ENCODE peak calls at places on chromosomes 13 and 19, in eight cellular contexts. G is effector memory CD4-positive, alpha-beta T cell; I is uterus; J is mucosa of descending colon; H is AG10803; P is GM23248; V is fibroblast of mammary gland; F is A549. Y is an unnamed sample.

GRCh38 chr19:6536138-6536671 is 5.4 kb downstream of the TNFSF9 start:
- DNase-seq in G (peak), I (peak), J (peak), H (no peak), P (peak), V (peak), F (peak), Y (peak)

GRCh38 chr19:19820774-19821315 is 705 bp downstream of the ZNF506 start:
- DNase-seq in G (peak), I (no peak), J (no peak), H (no peak), P (peak), V (peak), F (no peak), Y (no peak)

GRCh38 chr13:47672982-47673670 is 327.9 kb downstream of the SUCLA2 start:
- DNase-seq in G (no peak), I (no peak), J (no peak), H (peak), P (peak), V (peak), F (no peak), Y (peak)

GRCh38 chr13:108368240-108368898 is 98.9 kb downstream of the TNFSF13B start:
- DNase-seq in G (no peak), I (no peak), J (no peak), H (no peak), P (no peak), V (no peak), F (no peak), Y (no peak)

GRCh38 chr13:28299941-28300340 is 161.6 kb downstream of the PAN3 start:
- DNase-seq in G (no peak), I (no peak), J (no peak), H (peak), P (no peak), V (no peak), F (no peak), Y (no peak)

GRCh38 chr13:48595330-48596127 is 58.2 kb upstream of the CYSLTR2 start:
- DNase-seq in G (peak), I (peak), J (peak), H (peak), P (peak), V (peak), F (peak), Y (peak)

GRCh38 chr19:39140195-39140516 is 14.6 kb downstream of the PAK4 start:
- DNase-seq in G (no peak), I (no peak), J (no peak), H (no peak), P (no peak), V (no peak), F (no peak), Y (no peak)

GRCh38 chr13:29494520-29494919 is 101.0 kb downstream of the SLC7A1 start:
- DNase-seq in G (no peak), I (no peak), J (no peak), H (no peak), P (no peak), V (no peak), F (no peak), Y (no peak)

GRCh38 chr13:24271611-24272451 is 37.5 kb upstream of the C1QTNF9 start:
- DNase-seq in G (peak), I (peak), J (peak), H (peak), P (peak), V (peak), F (no peak), Y (peak)

GRCh38 chr19:12993562-12993961 is 1.7 kb upstream of the NFIX start:
- DNase-seq in G (no peak), I (no peak), J (no peak), H (no peak), P (no peak), V (no peak), F (no peak), Y (no peak)

GRCh38 chr13:80251403-80251802 is 89.5 kb downstream of the SPRY2 start:
- DNase-seq in G (no peak), I (no peak), J (peak), H (peak), P (peak), V (peak), F (peak), Y (peak)

GRCh38 chr19:18157465-18158063 is 4.6 kb downstream of the PIK3R2 start:
- DNase-seq in G (no peak), I (no peak), J (no peak), H (no peak), P (no peak), V (no peak), F (no peak), Y (peak)

GRCh38 chr19:3357731-3358391 is 8.5 kb upstream of the NFIC start:
- DNase-seq in G (no peak), I (peak), J (no peak), H (no peak), P (peak), V (no peak), F (no peak), Y (peak)

GRCh38 chr19:20162821-20163220 is 4.2 kb upstream of the ZNF486 start:
- DNase-seq in G (no peak), I (no peak), J (no peak), H (no peak), P (no peak), V (no peak), F (no peak), Y (no peak)

GRCh38 chr13:113836917-113837553 is 26.8 kb downstream of the GAS6 start:
- DNase-seq in G (no peak), I (peak), J (peak), H (peak), P (peak), V (peak), F (peak), Y (peak)

GRCh38 chr19:10384580-10384979 is 4.2 kb upstream of the TYK2 start:
- DNase-seq in G (no peak), I (no peak), J (no peak), H (no peak), P (no peak), V (no peak), F (no peak), Y (no peak)

GRCh38 chr19:262125-262524 is 29.1 kb downstream of the PLPP2 start:
- DNase-seq in G (no peak), I (no peak), J (no peak), H (no peak), P (no peak), V (no peak), F (no peak), Y (no peak)

GRCh38 chr19:22052644-22053013 is 345 bp downstream of the ZNF257 start:
- DNase-seq in G (no peak), I (no peak), J (peak), H (peak), P (peak), V (no peak), F (no peak), Y (peak)

GRCh38 chr19:29121684-29122083 is 91.3 kb downstream of the UQCRFS1 start:
- DNase-seq in G (no peak), I (no peak), J (peak), H (peak), P (peak), V (peak), F (peak), Y (no peak)

GRCh38 chr13:31413531-31413930 is 213.8 kb downstream of the B3GLCT start:
- DNase-seq in G (no peak), I (no peak), J (no peak), H (no peak), P (peak), V (no peak), F (no peak), Y (no peak)

GRCh38 chr13:101611491-101612475 is 159.3 kb downstream of the ITGBL1 start:
- DNase-seq in G (no peak), I (no peak), J (no peak), H (peak), P (peak), V (peak), F (no peak), Y (no peak)

GRCh38 chr13:113147206-113147605 is 11.2 kb upstream of the PROZ start:
- DNase-seq in G (no peak), I (no peak), J (no peak), H (no peak), P (no peak), V (no peak), F (no peak), Y (no peak)

GRCh38 chr19:33746159-33746558 is 50.5 kb upstream of the KCTD15 start:
- DNase-seq in G (no peak), I (no peak), J (no peak), H (no peak), P (no peak), V (no peak), F (no peak), Y (no peak)

GRCh38 chr19:17942582-17943283 is 9.9 kb downstream of the CCDC124 start:
- DNase-seq in G (no peak), I (no peak), J (no peak), H (no peak), P (no peak), V (no peak), F (no peak), Y (no peak)

GRCh38 chr13:23889598-23890224 is 511 bp upstream of the MIPEP start:
- DNase-seq in G (no peak), I (no peak), J (no peak), H (peak), P (peak), V (no peak), F (peak), Y (peak)

GRCh38 chr19:782195-783043 is 14.8 kb upstream of the PTBP1 start:
- DNase-seq in G (no peak), I (no peak), J (no peak), H (peak), P (peak), V (no peak), F (peak), Y (peak)

GRCh38 chr13:113608967-113609533 is 24.5 kb downstream of the TFDP1 start:
- DNase-seq in G (no peak), I (no peak), J (no peak), H (no peak), P (no peak), V (no peak), F (no peak), Y (no peak)

GRCh38 chr13:111610077-111610476 is 289.6 kb downstream of the TEX29 start:
- DNase-seq in G (no peak), I (no peak), J (no peak), H (no peak), P (no peak), V (no peak), F (no peak), Y (no peak)

GRCh38 chr13:44719857-44720671 is 143.9 kb upstream of the TSC22D1 start:
- DNase-seq in G (no peak), I (no peak), J (no peak), H (peak), P (peak), V (peak), F (peak), Y (no peak)

GRCh38 chr13:44759222-44759721 is 183.1 kb upstream of the TSC22D1 start:
- DNase-seq in G (no peak), I (no peak), J (peak), H (no peak), P (peak), V (no peak), F (no peak), Y (no peak)

GRCh38 chr13:61024046-61024445 is 391.6 kb downstream of the PCDH20 start:
- DNase-seq in G (no peak), I (no peak), J (no peak), H (no peak), P (no peak), V (no peak), F (no peak), Y (no peak)

GRCh38 chr19:51546650-51547396 is 15.4 kb upstream of the SIGLEC6 start:
- DNase-seq in G (no peak), I (no peak), J (no peak), H (peak), P (peak), V (no peak), F (no peak), Y (no peak)

GRCh38 chr19:19405919-19406877 is 723 bp downstream of the GATAD2A start:
- DNase-seq in G (peak), I (peak), J (peak), H (peak), P (peak), V (peak), F (peak), Y (peak)

GRCh38 chr19:42250666-42251531 is 4.0 kb downstream of the ERF start:
- DNase-seq in G (no peak), I (peak), J (no peak), H (peak), P (peak), V (peak), F (no peak), Y (peak)

GRCh38 chr19:4768934-4769777 is 22.4 kb upstream of the FEM1A start:
- DNase-seq in G (peak), I (peak), J (peak), H (peak), P (peak), V (peak), F (peak), Y (peak)

GRCh38 chr13:111546921-111547675 is 226.7 kb downstream of the TEX29 start:
- DNase-seq in G (no peak), I (no peak), J (no peak), H (no peak), P (no peak), V (no peak), F (no peak), Y (no peak)

DNA sequence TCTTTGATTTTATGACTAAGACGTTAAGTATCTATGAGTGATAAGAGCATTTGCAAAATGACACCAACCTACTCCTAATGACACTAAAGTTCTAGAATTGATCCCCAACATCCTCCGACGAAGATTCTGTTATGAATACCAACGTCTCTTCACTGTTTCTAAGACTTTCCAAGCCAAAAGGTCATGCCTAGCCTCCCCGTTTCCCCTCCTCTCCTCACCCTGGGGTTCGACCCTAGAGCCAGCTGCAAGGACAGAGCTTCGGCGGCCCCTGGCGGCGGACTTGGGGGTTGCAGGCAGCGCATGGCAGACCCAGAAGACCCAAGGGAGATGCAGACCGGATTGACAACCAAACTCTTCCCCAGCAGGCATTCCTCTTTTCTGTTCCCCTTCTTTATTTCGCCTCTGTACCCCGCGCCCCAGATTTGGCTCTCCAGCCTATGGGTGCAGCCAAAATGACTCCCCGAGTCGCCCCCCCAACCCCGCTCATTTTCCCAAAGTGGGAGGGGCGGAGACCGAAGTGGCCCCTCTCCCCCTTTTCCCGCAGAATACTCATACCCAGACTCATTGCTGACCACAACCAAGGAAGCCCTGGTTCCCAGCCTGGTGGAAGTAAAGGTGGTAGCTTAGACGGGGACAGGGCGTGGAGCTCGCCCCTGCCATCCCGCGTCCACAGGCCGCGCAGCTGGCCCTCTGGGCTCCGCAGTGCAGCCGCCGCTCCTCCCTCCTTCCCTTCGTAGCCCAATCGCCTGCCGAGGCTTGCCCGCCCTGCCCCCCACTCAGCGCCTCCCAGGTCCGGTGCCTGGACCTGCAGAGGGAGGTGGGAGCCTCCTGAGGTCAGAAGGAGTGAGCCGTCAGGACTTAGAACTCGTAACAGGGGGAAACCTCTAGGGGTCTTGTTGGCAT is 4.1 kb upstream of the EML2 start:
- DNase-seq in G (peak), I (peak), J (peak), H (peak), P (peak), V (peak), F (peak), Y (peak)
- H3K4me3 ChIP-seq in G (no peak), I (no peak), J (no peak), H (no peak), P (peak), V (no peak), F (peak), Y (no peak)

GRCh38 chr13:33006646-33007045 is 9.6 kb upstream of the KL start:
- DNase-seq in G (no peak), I (no peak), J (no peak), H (no peak), P (no peak), V (no peak), F (no peak), Y (no peak)

GRCh38 chr13:33004454-33004853 is 11.8 kb upstream of the KL start:
- DNase-seq in G (no peak), I (peak), J (peak), H (no peak), P (peak), V (peak), F (no peak), Y (no peak)

GRCh38 chr13:33007950-33008349 is 8.3 kb upstream of the KL start:
- DNase-seq in G (no peak), I (no peak), J (no peak), H (no peak), P (no peak), V (no peak), F (no peak), Y (no peak)

GRCh38 chr13:33009019-33009418 is 7.2 kb upstream of the KL start:
- DNase-seq in G (no peak), I (no peak), J (no peak), H (peak), P (no peak), V (no peak), F (no peak), Y (no peak)

DNA sequence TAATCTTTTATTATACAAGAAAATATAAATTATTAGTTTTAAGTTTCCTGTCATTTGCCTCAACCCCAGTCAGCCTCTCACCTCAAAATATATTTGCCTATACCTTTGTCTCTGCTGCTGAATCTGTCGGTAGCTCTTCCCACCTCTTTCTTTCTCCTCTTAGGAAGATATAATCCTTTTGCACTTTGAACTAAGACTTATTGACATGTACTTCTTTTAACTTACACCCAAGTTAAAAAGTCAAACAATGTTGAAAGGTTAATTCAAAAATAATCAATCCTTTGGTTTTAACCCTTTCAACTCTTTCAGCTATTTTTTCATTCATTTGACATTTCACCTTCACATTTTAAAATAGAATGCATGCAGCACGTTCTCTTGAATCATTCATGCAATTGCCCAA is 9.0 kb upstream of the KL start:
- DNase-seq in G (no peak), I (no peak), J (no peak), H (no peak), P (no peak), V (no peak), F (no peak), Y (no peak)
- H3K4me3 ChIP-seq in G (no peak), I (no peak), J (no peak), H (no peak), P (no peak), V (no peak), F (no peak), Y (no peak)

GRCh38 chr19:56400485-56400884 is 3.6 kb upstream of the ZNF583 start:
- DNase-seq in G (no peak), I (no peak), J (no peak), H (no peak), P (no peak), V (no peak), F (no peak), Y (no peak)

GRCh38 chr19:56403764-56404704 is at the start of gene ZNF583:
- DNase-seq in G (peak), I (peak), J (peak), H (peak), P (peak), V (peak), F (peak), Y (peak)

GRCh38 chr19:56404705-56405056 is 549 bp downstream of the ZNF583 start:
- DNase-seq in G (no peak), I (no peak), J (no peak), H (peak), P (peak), V (no peak), F (no peak), Y (peak)

GRCh38 chr19:56403261-56403660 is 871 bp upstream of the ZNF583 start:
- DNase-seq in G (no peak), I (no peak), J (no peak), H (peak), P (peak), V (no peak), F (no peak), Y (peak)

GRCh38 chr19:56405062-56405461 is 930 bp downstream of the ZNF583 start:
- DNase-seq in G (no peak), I (no peak), J (no peak), H (no peak), P (no peak), V (no peak), F (no peak), Y (no peak)
- H3K4me3 ChIP-seq in G (no peak), I (no peak), J (no peak), H (peak), P (peak), V (no peak), F (peak), Y (peak)

GRCh38 chr19:11480081-11480926 is 542 bp downstream of the ELAVL3 start:
- DNase-seq in G (no peak), I (no peak), J (no peak), H (no peak), P (no peak), V (no peak), F (no peak), Y (no peak)
- H3K4me3 ChIP-seq in G (no peak), I (no peak), J (no peak), H (no peak), P (no peak), V (no peak), F (no peak), Y (no peak)

DNA sequence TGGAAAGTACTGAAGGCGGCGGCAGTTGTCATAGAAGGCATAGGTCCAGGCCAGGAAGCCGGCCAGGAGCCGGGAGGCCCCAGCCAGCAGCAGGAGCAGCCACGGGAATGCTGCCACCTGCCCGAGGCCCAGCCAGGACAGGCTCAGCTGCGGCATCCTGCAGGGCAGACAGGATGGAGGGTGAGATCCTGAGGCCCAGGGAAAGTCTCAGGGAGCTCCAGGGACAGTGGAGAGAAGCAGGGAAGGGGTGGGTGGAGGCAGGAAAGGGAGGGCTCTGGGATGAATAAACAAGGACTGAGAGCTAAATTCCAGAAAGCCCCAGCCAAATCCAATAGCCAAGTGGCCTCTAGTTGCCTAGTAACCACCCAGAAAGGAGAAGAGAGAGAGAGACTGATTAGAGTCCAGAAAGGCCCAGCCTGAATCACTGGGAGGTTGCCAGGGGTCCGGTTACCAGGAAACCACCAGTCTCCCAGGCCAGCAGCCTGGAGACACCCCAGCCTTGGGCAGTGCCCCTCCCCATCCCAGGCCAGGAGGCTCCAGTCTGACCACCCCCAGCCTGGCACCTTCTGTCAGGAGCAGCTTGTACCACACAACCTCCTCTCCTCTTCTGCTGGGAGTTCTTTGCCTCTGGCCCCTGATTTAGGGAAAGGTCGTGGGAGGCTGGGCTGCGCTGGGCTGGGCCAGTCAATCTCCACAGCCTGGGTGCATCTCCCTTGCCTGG is 7.5 kb upstream of the OR10H5 start:
- DNase-seq in G (no peak), I (peak), J (peak), H (peak), P (peak), V (peak), F (peak), Y (no peak)
- H3K4me3 ChIP-seq in G (no peak), I (no peak), J (no peak), H (no peak), P (no peak), V (no peak), F (no peak), Y (no peak)

DNA sequence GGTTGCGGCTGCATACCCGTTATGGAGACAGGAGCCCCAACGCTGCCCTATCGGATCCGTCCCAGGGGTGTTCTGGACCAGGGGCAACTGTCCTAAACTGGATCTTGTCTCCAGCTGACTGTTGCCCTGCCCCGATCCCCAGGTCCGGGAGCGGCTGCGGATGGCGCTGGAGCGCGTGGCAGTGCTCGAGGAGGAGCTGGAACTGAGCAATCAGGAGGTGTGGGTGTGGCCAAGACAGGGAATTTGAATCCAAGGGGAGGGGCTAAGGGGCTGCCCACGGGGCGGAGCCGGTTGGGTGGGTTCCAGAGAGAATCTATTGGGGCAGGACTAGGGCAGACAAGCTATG is 9.9 kb downstream of the PPFIA3 start:
- DNase-seq in G (no peak), I (no peak), J (no peak), H (no peak), P (no peak), V (no peak), F (no peak), Y (no peak)
- H3K4me3 ChIP-seq in G (no peak), I (no peak), J (no peak), H (no peak), P (no peak), V (no peak), F (no peak), Y (no peak)